ENCODE peak calls at places on chromosomes 2 and 18, in six cellular contexts. One of them, this sample, is unnamed.

GRCh38 chr2:202121532-202122166 is 48.6 kb downstream of the KIAA2012 start:
- DNase-seq in fibroblast of pulmonary artery: no peak
- DNase-seq in GM12865: no peak
- DNase-seq in choroid plexus epithelial cell: no peak
- DNase-seq in psoas muscle: no peak
- DNase-seq in mucosa of descending colon: peak
- DNase-seq in this sample: peak

GRCh38 chr2:84939426-84940087 is 31.4 kb upstream of the KCMF1 start:
- DNase-seq in fibroblast of pulmonary artery: no peak
- DNase-seq in mucosa of descending colon: peak
- DNase-seq in psoas muscle: no peak
- DNase-seq in GM12865: peak
- DNase-seq in choroid plexus epithelial cell: no peak
- DNase-seq in this sample: no peak

GRCh38 chr2:40213616-40214015 is 238.3 kb downstream of the SLC8A1 start:
- DNase-seq in psoas muscle: no peak
- DNase-seq in mucosa of descending colon: no peak
- DNase-seq in fibroblast of pulmonary artery: no peak
- DNase-seq in GM12865: no peak
- DNase-seq in choroid plexus epithelial cell: no peak
- DNase-seq in this sample: no peak

GRCh38 chr2:31012384-31012783 is 125.9 kb downstream of the GALNT14 start:
- DNase-seq in psoas muscle: no peak
- DNase-seq in fibroblast of pulmonary artery: no peak
- DNase-seq in mucosa of descending colon: no peak
- DNase-seq in choroid plexus epithelial cell: no peak
- DNase-seq in GM12865: no peak
- DNase-seq in this sample: no peak

GRCh38 chr2:102801098-102801718 is 39.4 kb downstream of the TMEM182 start:
- DNase-seq in psoas muscle: no peak
- DNase-seq in fibroblast of pulmonary artery: peak
- DNase-seq in choroid plexus epithelial cell: peak
- DNase-seq in GM12865: peak
- DNase-seq in mucosa of descending colon: peak
- DNase-seq in this sample: no peak

GRCh38 chr2:219207884-219208740 is 1.5 kb downstream of the ZFAND2B start:
- DNase-seq in choroid plexus epithelial cell: peak
- DNase-seq in mucosa of descending colon: no peak
- DNase-seq in fibroblast of pulmonary artery: peak
- DNase-seq in GM12865: no peak
- DNase-seq in psoas muscle: no peak
- DNase-seq in this sample: no peak

GRCh38 chr2:30226144-30227032 is 4.9 kb upstream of the LBH start:
- DNase-seq in fibroblast of pulmonary artery: peak
- DNase-seq in GM12865: peak
- DNase-seq in psoas muscle: no peak
- DNase-seq in choroid plexus epithelial cell: peak
- DNase-seq in mucosa of descending colon: no peak
- DNase-seq in this sample: no peak

GRCh38 chr2:98637401-98638144 is 29.2 kb downstream of the UNC50 start:
- DNase-seq in fibroblast of pulmonary artery: no peak
- DNase-seq in GM12865: peak
- DNase-seq in choroid plexus epithelial cell: no peak
- DNase-seq in psoas muscle: no peak
- DNase-seq in mucosa of descending colon: no peak
- DNase-seq in this sample: no peak

GRCh38 chr18:56789004-56789888 is 138.1 kb downstream of the WDR7 start:
- DNase-seq in choroid plexus epithelial cell: peak
- DNase-seq in mucosa of descending colon: peak
- DNase-seq in fibroblast of pulmonary artery: peak
- DNase-seq in GM12865: peak
- DNase-seq in psoas muscle: no peak
- DNase-seq in this sample: no peak

GRCh38 chr18:3468833-3469232 is 18.9 kb downstream of the TGIF1 start:
- DNase-seq in mucosa of descending colon: no peak
- DNase-seq in psoas muscle: no peak
- DNase-seq in choroid plexus epithelial cell: no peak
- DNase-seq in GM12865: no peak
- DNase-seq in fibroblast of pulmonary artery: peak
- DNase-seq in this sample: no peak

GRCh38 chr2:221573430-221574230 is 1.5 kb upstream of the EPHA4 start:
- DNase-seq in GM12865: peak
- DNase-seq in psoas muscle: peak
- DNase-seq in fibroblast of pulmonary artery: peak
- DNase-seq in mucosa of descending colon: peak
- DNase-seq in choroid plexus epithelial cell: peak
- DNase-seq in this sample: peak

GRCh38 chr2:221571391-221572179 is 519 bp downstream of the EPHA4 start:
- DNase-seq in psoas muscle: peak
- DNase-seq in GM12865: peak
- DNase-seq in fibroblast of pulmonary artery: peak
- DNase-seq in choroid plexus epithelial cell: peak
- DNase-seq in mucosa of descending colon: peak
- DNase-seq in this sample: no peak

GRCh38 chr2:221571108-221571390 is 1.1 kb downstream of the EPHA4 start:
- DNase-seq in fibroblast of pulmonary artery: peak
- DNase-seq in mucosa of descending colon: peak
- DNase-seq in choroid plexus epithelial cell: peak
- DNase-seq in psoas muscle: peak
- DNase-seq in GM12865: peak
- DNase-seq in this sample: no peak

GRCh38 chr2:221572821-221573429 is 821 bp upstream of the EPHA4 start:
- DNase-seq in GM12865: peak
- DNase-seq in choroid plexus epithelial cell: peak
- DNase-seq in psoas muscle: no peak
- DNase-seq in fibroblast of pulmonary artery: peak
- DNase-seq in mucosa of descending colon: peak
- DNase-seq in this sample: peak

DNA sequence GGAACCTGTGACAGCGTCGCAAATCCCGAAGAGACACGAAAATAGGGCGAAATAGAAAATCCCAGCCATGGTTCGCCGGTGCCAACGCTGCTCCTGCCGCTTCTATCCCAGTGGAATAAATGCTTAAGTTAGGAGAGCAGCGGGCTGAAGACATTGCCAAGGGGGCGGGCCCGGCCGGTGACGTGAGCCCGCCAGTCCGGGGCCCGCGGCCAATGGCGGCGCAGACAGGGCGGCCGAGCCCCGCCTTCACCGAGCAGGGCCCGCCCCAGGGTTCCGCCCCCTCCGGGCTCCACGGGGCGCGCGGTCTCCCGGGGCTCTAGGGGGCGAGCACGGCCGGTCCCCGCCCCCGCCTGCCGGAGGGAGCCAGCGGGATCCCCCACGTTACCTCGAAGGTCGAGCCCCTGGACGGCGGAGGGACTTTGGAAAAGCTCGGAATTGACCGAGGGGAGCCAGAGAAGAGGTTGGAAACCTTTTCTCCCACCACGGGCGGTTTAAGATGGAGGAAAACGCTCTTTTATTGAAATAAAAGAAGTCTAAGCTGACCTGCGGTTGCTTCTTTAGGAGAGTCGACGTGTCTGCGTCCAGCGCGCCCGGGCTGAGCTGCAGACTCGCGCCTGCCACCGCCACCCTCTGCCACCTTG is at the start of gene EPHA4:
- DNase-seq in GM12865: peak
- DNase-seq in psoas muscle: peak
- DNase-seq in fibroblast of pulmonary artery: peak
- DNase-seq in choroid plexus epithelial cell: peak
- DNase-seq in mucosa of descending colon: peak
- DNase-seq in this sample: peak
- TF ChIP-seq CTCF in GM12865: peak
- TF ChIP-seq CTCF in psoas muscle: peak
- TF ChIP-seq CTCF in fibroblast of pulmonary artery: no peak
- TF ChIP-seq CTCF in choroid plexus epithelial cell: peak
- TF ChIP-seq CTCF in mucosa of descending colon: no peak
- TF ChIP-seq CTCF in this sample: no peak

DNA sequence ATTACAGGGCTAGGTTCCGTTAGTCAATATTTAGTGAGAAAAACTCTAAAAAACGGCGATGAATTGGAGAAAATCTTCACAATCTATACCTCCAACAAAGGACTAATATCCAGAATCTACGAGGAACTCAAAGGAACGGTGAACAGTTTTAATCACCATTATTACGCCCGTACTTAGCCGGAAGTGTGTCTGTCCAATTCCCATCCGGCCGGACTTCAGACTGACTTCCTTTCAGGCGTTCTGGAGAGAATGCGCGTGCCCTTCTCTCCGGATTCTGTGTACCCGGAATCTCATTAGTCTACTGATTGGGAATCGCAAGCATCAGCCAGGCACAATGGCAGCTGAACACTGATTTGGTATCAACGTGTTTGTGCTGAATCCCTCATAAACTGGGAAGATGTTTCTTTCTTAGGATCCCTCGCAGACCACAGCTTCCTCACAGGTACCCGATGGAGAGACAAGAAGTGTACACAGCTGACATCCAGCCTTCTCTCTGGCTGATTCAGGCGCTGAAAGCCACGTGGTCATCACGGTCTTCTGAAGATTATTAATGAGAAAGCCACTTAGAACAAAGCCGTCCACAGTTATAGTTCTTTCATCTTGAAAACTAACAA is 239.9 kb downstream of the ZNF516 start:
- DNase-seq in fibroblast of pulmonary artery: no peak
- DNase-seq in psoas muscle: no peak
- DNase-seq in mucosa of descending colon: no peak
- DNase-seq in GM12865: no peak
- DNase-seq in choroid plexus epithelial cell: no peak
- DNase-seq in this sample: no peak
- H3K4me3 ChIP-seq in fibroblast of pulmonary artery: no peak
- H3K4me3 ChIP-seq in psoas muscle: no peak
- H3K4me3 ChIP-seq in mucosa of descending colon: no peak
- H3K4me3 ChIP-seq in GM12865: no peak
- H3K4me3 ChIP-seq in choroid plexus epithelial cell: no peak
- H3K4me3 ChIP-seq in this sample: no peak

GRCh38 chr2:100610381-100610831 is 47.6 kb downstream of the PDCL3 start:
- DNase-seq in psoas muscle: peak
- DNase-seq in mucosa of descending colon: peak
- DNase-seq in GM12865: peak
- DNase-seq in choroid plexus epithelial cell: peak
- DNase-seq in fibroblast of pulmonary artery: peak
- DNase-seq in this sample: peak
- TF ChIP-seq CTCF in psoas muscle: peak
- TF ChIP-seq CTCF in mucosa of descending colon: no peak
- TF ChIP-seq CTCF in GM12865: peak
- TF ChIP-seq CTCF in choroid plexus epithelial cell: peak
- TF ChIP-seq CTCF in fibroblast of pulmonary artery: peak
- TF ChIP-seq CTCF in this sample: peak

GRCh38 chr2:189155795-189156194 is 23.8 kb downstream of the COL5A2 start:
- DNase-seq in psoas muscle: no peak
- DNase-seq in fibroblast of pulmonary artery: no peak
- DNase-seq in choroid plexus epithelial cell: no peak
- DNase-seq in GM12865: no peak
- DNase-seq in mucosa of descending colon: no peak
- DNase-seq in this sample: no peak

GRCh38 chr2:189157431-189157830 is 22.1 kb downstream of the COL5A2 start:
- DNase-seq in choroid plexus epithelial cell: no peak
- DNase-seq in mucosa of descending colon: no peak
- DNase-seq in GM12865: no peak
- DNase-seq in fibroblast of pulmonary artery: no peak
- DNase-seq in psoas muscle: no peak
- DNase-seq in this sample: no peak

GRCh38 chr2:189159717-189160116 is 19.8 kb downstream of the COL5A2 start:
- DNase-seq in choroid plexus epithelial cell: no peak
- DNase-seq in mucosa of descending colon: no peak
- DNase-seq in psoas muscle: no peak
- DNase-seq in fibroblast of pulmonary artery: no peak
- DNase-seq in GM12865: no peak
- DNase-seq in this sample: no peak

GRCh38 chr2:189159273-189159672 is 20.3 kb downstream of the COL5A2 start:
- DNase-seq in mucosa of descending colon: no peak
- DNase-seq in psoas muscle: no peak
- DNase-seq in fibroblast of pulmonary artery: no peak
- DNase-seq in choroid plexus epithelial cell: no peak
- DNase-seq in GM12865: no peak
- DNase-seq in this sample: no peak

GRCh38 chr2:189157939-189158338 is 21.6 kb downstream of the COL5A2 start:
- DNase-seq in psoas muscle: no peak
- DNase-seq in fibroblast of pulmonary artery: no peak
- DNase-seq in choroid plexus epithelial cell: no peak
- DNase-seq in mucosa of descending colon: no peak
- DNase-seq in GM12865: no peak
- DNase-seq in this sample: no peak
- H3K4me3 ChIP-seq in psoas muscle: no peak
- H3K4me3 ChIP-seq in fibroblast of pulmonary artery: no peak
- H3K4me3 ChIP-seq in choroid plexus epithelial cell: no peak
- H3K4me3 ChIP-seq in mucosa of descending colon: no peak
- H3K4me3 ChIP-seq in GM12865: no peak
- H3K4me3 ChIP-seq in this sample: no peak

GRCh38 chr2:79512442-79513401 is at the start of gene CTNNA2:
- DNase-seq in psoas muscle: peak
- DNase-seq in choroid plexus epithelial cell: peak
- DNase-seq in fibroblast of pulmonary artery: peak
- DNase-seq in GM12865: no peak
- DNase-seq in mucosa of descending colon: peak
- DNase-seq in this sample: no peak
- TF ChIP-seq CTCF in psoas muscle: no peak
- TF ChIP-seq CTCF in choroid plexus epithelial cell: no peak
- TF ChIP-seq CTCF in fibroblast of pulmonary artery: no peak
- TF ChIP-seq CTCF in GM12865: no peak
- TF ChIP-seq CTCF in mucosa of descending colon: no peak
- TF ChIP-seq CTCF in this sample: no peak

GRCh38 chr2:130963058-130963848 is 126.5 kb downstream of the ARHGEF4 start:
- DNase-seq in GM12865: no peak
- DNase-seq in mucosa of descending colon: no peak
- DNase-seq in choroid plexus epithelial cell: no peak
- DNase-seq in psoas muscle: no peak
- DNase-seq in fibroblast of pulmonary artery: no peak
- DNase-seq in this sample: no peak
- H3K4me3 ChIP-seq in GM12865: no peak
- H3K4me3 ChIP-seq in mucosa of descending colon: no peak
- H3K4me3 ChIP-seq in choroid plexus epithelial cell: no peak
- H3K4me3 ChIP-seq in psoas muscle: peak
- H3K4me3 ChIP-seq in fibroblast of pulmonary artery: no peak
- H3K4me3 ChIP-seq in this sample: no peak

GRCh38 chr2:162266468-162266754 is 23.2 kb upstream of the FAP start:
- DNase-seq in GM12865: no peak
- DNase-seq in psoas muscle: no peak
- DNase-seq in fibroblast of pulmonary artery: peak
- DNase-seq in mucosa of descending colon: no peak
- DNase-seq in choroid plexus epithelial cell: no peak
- DNase-seq in this sample: no peak
- TF ChIP-seq CTCF in GM12865: no peak
- TF ChIP-seq CTCF in psoas muscle: no peak
- TF ChIP-seq CTCF in fibroblast of pulmonary artery: peak
- TF ChIP-seq CTCF in mucosa of descending colon: no peak
- TF ChIP-seq CTCF in choroid plexus epithelial cell: no peak
- TF ChIP-seq CTCF in this sample: no peak

GRCh38 chr18:57965246-57965645 is 78.8 kb upstream of the NEDD4L start:
- DNase-seq in psoas muscle: no peak
- DNase-seq in GM12865: peak
- DNase-seq in fibroblast of pulmonary artery: no peak
- DNase-seq in choroid plexus epithelial cell: no peak
- DNase-seq in mucosa of descending colon: peak
- DNase-seq in this sample: no peak
- H3K4me3 ChIP-seq in psoas muscle: no peak
- H3K4me3 ChIP-seq in GM12865: no peak
- H3K4me3 ChIP-seq in fibroblast of pulmonary artery: no peak
- H3K4me3 ChIP-seq in choroid plexus epithelial cell: no peak
- H3K4me3 ChIP-seq in mucosa of descending colon: no peak
- H3K4me3 ChIP-seq in this sample: no peak

GRCh38 chr2:64807417-64807816 is 153.7 kb upstream of the SERTAD2 start:
- DNase-seq in fibroblast of pulmonary artery: peak
- DNase-seq in GM12865: peak
- DNase-seq in psoas muscle: no peak
- DNase-seq in choroid plexus epithelial cell: peak
- DNase-seq in mucosa of descending colon: no peak
- DNase-seq in this sample: peak
- TF ChIP-seq CTCF in fibroblast of pulmonary artery: no peak
- TF ChIP-seq CTCF in GM12865: no peak
- TF ChIP-seq CTCF in psoas muscle: no peak
- TF ChIP-seq CTCF in choroid plexus epithelial cell: peak
- TF ChIP-seq CTCF in mucosa of descending colon: no peak
- TF ChIP-seq CTCF in this sample: no peak

GRCh38 chr2:68468801-68469200 is 1.4 kb downstream of the APLF start:
- DNase-seq in GM12865: no peak
- DNase-seq in psoas muscle: no peak
- DNase-seq in fibroblast of pulmonary artery: no peak
- DNase-seq in choroid plexus epithelial cell: no peak
- DNase-seq in mucosa of descending colon: no peak
- DNase-seq in this sample: no peak
- H3K4me3 ChIP-seq in GM12865: no peak
- H3K4me3 ChIP-seq in psoas muscle: peak
- H3K4me3 ChIP-seq in fibroblast of pulmonary artery: peak
- H3K4me3 ChIP-seq in choroid plexus epithelial cell: no peak
- H3K4me3 ChIP-seq in mucosa of descending colon: no peak
- H3K4me3 ChIP-seq in this sample: no peak